ENCODE peak calls at places on chromosomes 3 and 15, in six cellular contexts. R is Kasumi-1; L is fibroblast of lung; O is activated CD8-positive, alpha-beta T cell treated with anti-CD3 and anti-CD28 coated beads for 36 hours; C is aorta; K is GM23248. U is an unnamed sample.

GRCh38 chr3:8441969-8442559 is 59.6 kb upstream of the LMCD1 start:
- DNase-seq in R (peak), L (peak), O (no peak), C (no peak), K (peak), U (no peak)

GRCh38 chr3:101809178-101810022 is 30.4 kb downstream of the NXPE3 start:
- DNase-seq in R (peak), L (peak), O (peak), C (no peak), K (peak), U (peak)

GRCh38 chr3:4672727-4673126 is 179.6 kb downstream of the ITPR1 start:
- DNase-seq in R (no peak), L (no peak), O (no peak), C (no peak), K (no peak), U (no peak)

GRCh38 chr3:142035308-142035922 is 113.9 kb downstream of the TFDP2 start:
- DNase-seq in R (no peak), L (no peak), O (no peak), C (no peak), K (no peak), U (no peak)

GRCh38 chr3:185746470-185746869 is 78.4 kb downstream of the IGF2BP2 start:
- DNase-seq in R (peak), L (no peak), O (no peak), C (no peak), K (no peak), U (no peak)

GRCh38 chr3:184299488-184300376 is 691 bp downstream of the PSMD2 start:
- DNase-seq in R (no peak), L (peak), O (no peak), C (peak), K (peak), U (peak)

GRCh38 chr3:12977117-12977808 is 96.0 kb downstream of the IQSEC1 start:
- DNase-seq in R (no peak), L (no peak), O (no peak), C (no peak), K (no peak), U (no peak)

GRCh38 chr3:99419111-99419510 is 219.3 kb upstream of the COL8A1 start:
- DNase-seq in R (no peak), L (no peak), O (no peak), C (no peak), K (peak), U (peak)

GRCh38 chr15:66775127-66776105 is 73.4 kb downstream of the SMAD6 start:
- DNase-seq in R (no peak), L (no peak), O (no peak), C (no peak), K (peak), U (no peak)

GRCh38 chr3:48130321-48130881 is 57.8 kb downstream of the CDC25A start:
- DNase-seq in R (no peak), L (peak), O (no peak), C (peak), K (peak), U (peak)

GRCh38 chr3:16147226-16147625 is 27.3 kb upstream of the GALNT15 start:
- DNase-seq in R (peak), L (peak), O (no peak), C (no peak), K (peak), U (no peak)

GRCh38 chr3:106609666-106610301 is 741.0 kb upstream of the CBLB start:
- DNase-seq in R (peak), L (peak), O (peak), C (no peak), K (peak), U (peak)

GRCh38 chr3:11379238-11379823 is 107.1 kb downstream of the ATG7 start:
- DNase-seq in R (peak), L (peak), O (no peak), C (no peak), K (peak), U (peak)

GRCh38 chr3:111782943-111783342 is 76.1 kb upstream of the PHLDB2 start:
- DNase-seq in R (no peak), L (no peak), O (no peak), C (no peak), K (no peak), U (no peak)

GRCh38 chr3:184805351-184806038 is 6.5 kb upstream of the VPS8 start:
- DNase-seq in R (peak), L (peak), O (no peak), C (no peak), K (no peak), U (no peak)

GRCh38 chr3:100030346-100030745 is 84.0 kb downstream of the FILIP1L start:
- DNase-seq in R (no peak), L (no peak), O (no peak), C (no peak), K (peak), U (no peak)

GRCh38 chr3:143529778-143530177 is 318.5 kb downstream of the SLC9A9 start:
- DNase-seq in R (no peak), L (no peak), O (no peak), C (no peak), K (no peak), U (no peak)

GRCh38 chr3:125128861-125129501 is 73.2 kb upstream of the HEG1 start:
- DNase-seq in R (no peak), L (peak), O (no peak), C (no peak), K (peak), U (no peak)

GRCh38 chr3:16498130-16498890 is 15.2 kb downstream of the RFTN1 start:
- DNase-seq in R (peak), L (no peak), O (no peak), C (no peak), K (no peak), U (no peak)

GRCh38 chr3:56025316-56025715 is 443.0 kb downstream of the ERC2 start:
- DNase-seq in R (no peak), L (no peak), O (no peak), C (no peak), K (no peak), U (no peak)

GRCh38 chr15:63663906-63664305 is 66.7 kb downstream of the FBXL22 start:
- DNase-seq in R (no peak), L (no peak), O (no peak), C (no peak), K (no peak), U (no peak)

GRCh38 chr15:68428431-68428940 is 3.5 kb downstream of the ITGA11 start:
- DNase-seq in R (no peak), L (no peak), O (no peak), C (no peak), K (no peak), U (no peak)

GRCh38 chr3:42936157-42936981 is 30.4 kb downstream of the ZNF662 start:
- DNase-seq in R (no peak), L (peak), O (peak), C (peak), K (peak), U (no peak)

GRCh38 chr3:178536271-178537079 is at the start of gene KCNMB2:
- DNase-seq in R (no peak), L (peak), O (no peak), C (no peak), K (no peak), U (no peak)

GRCh38 chr15:63969652-63970421 is 76.4 kb downstream of the DAPK2 start:
- DNase-seq in R (peak), L (no peak), O (no peak), C (no peak), K (no peak), U (peak)

GRCh38 chr3:52059781-52060180 is 3.4 kb upstream of the DUSP7 start:
- DNase-seq in R (no peak), L (no peak), O (no peak), C (no peak), K (no peak), U (no peak)

GRCh38 chr3:133885241-133885711 is 10.4 kb downstream of the RAB6B start:
- DNase-seq in R (no peak), L (no peak), O (no peak), C (no peak), K (no peak), U (no peak)

GRCh38 chr3:193744822-193745684 is 152.0 kb downstream of the OPA1 start:
- DNase-seq in R (no peak), L (peak), O (no peak), C (no peak), K (no peak), U (no peak)

GRCh38 chr3:122898298-122898697 is 103.4 kb downstream of the SLC49A4 start:
- DNase-seq in R (no peak), L (no peak), O (no peak), C (no peak), K (no peak), U (no peak)

GRCh38 chr3:189304465-189305341 is 132.9 kb downstream of the TPRG1 start:
- DNase-seq in R (no peak), L (no peak), O (no peak), C (peak), K (peak), U (no peak)

GRCh38 chr15:26831951-26832350 is 34.9 kb upstream of the GABRA5 start:
- DNase-seq in R (no peak), L (no peak), O (no peak), C (no peak), K (no peak), U (no peak)

GRCh38 chr3:169347597-169347996 is 315.9 kb downstream of the MECOM start:
- DNase-seq in R (no peak), L (no peak), O (no peak), C (no peak), K (no peak), U (no peak)

GRCh38 chr3:16881896-16882645 is 2.7 kb upstream of the PLCL2 start:
- DNase-seq in R (no peak), L (no peak), O (no peak), C (peak), K (peak), U (no peak)

GRCh38 chr15:67407709-67408257 is 113.1 kb upstream of the C15orf61 start:
- DNase-seq in R (no peak), L (no peak), O (no peak), C (no peak), K (no peak), U (no peak)

GRCh38 chr3:9201278-9201677 is 48.2 kb downstream of the SRGAP3 start:
- DNase-seq in R (no peak), L (no peak), O (no peak), C (no peak), K (peak), U (no peak)

GRCh38 chr3:45597166-45597565 is 2.6 kb downstream of the LIMD1 start:
- DNase-seq in R (no peak), L (peak), O (peak), C (no peak), K (peak), U (no peak)

GRCh38 chr3:36733162-36733696 is 31.1 kb downstream of the DCLK3 start:
- DNase-seq in R (no peak), L (no peak), O (no peak), C (no peak), K (no peak), U (no peak)

GRCh38 chr3:64340636-64341240 is 115.5 kb upstream of the PRICKLE2 start:
- DNase-seq in R (no peak), L (peak), O (no peak), C (no peak), K (peak), U (no peak)

U was measured in dermis microvascular lymphatic vessel endothelial cell.